ENCODE peak calls at places on chromosome 1, in seven cellular contexts. One of them, this sample, is unnamed.

GRCh38 chr1:105664495-105664894 is 1392.0 kb upstream of the PRMT6 start:
- DNase-seq in kidney epithelial cell: peak; percentile 92
- DNase-seq in EL: no peak
- DNase-seq in foreskin melanocyte: peak; percentile 21
- DNase-seq in stimulated activated CD4-positive, alpha-beta T cell treated with anti-CD3 and anti-CD28 coated beads, Interleukin-1b, Interleukin-23, amount 100 ng/mL, for 4 hours: no peak
- DNase-seq in head of caudate nucleus: no peak
- DNase-seq in left cardiac atrium: no peak
- DNase-seq in this sample: no peak

GRCh38 chr1:25550683-25551310 is 7.4 kb downstream of the LDLRAP1 start:
- DNase-seq in left cardiac atrium: peak; percentile 54
- DNase-seq in kidney epithelial cell: no peak
- DNase-seq in stimulated activated CD4-positive, alpha-beta T cell treated with anti-CD3 and anti-CD28 coated beads, Interleukin-1b, Interleukin-23, amount 100 ng/mL, for 4 hours: no peak
- DNase-seq in EL: peak; percentile 86
- DNase-seq in foreskin melanocyte: no peak
- DNase-seq in head of caudate nucleus: no peak
- DNase-seq in this sample: no peak

GRCh38 chr1:26831546-26832248 is 5.2 kb downstream of the ZDHHC18 start:
- DNase-seq in kidney epithelial cell: no peak
- DNase-seq in head of caudate nucleus: no peak
- DNase-seq in stimulated activated CD4-positive, alpha-beta T cell treated with anti-CD3 and anti-CD28 coated beads, Interleukin-1b, Interleukin-23, amount 100 ng/mL, for 4 hours: no peak
- DNase-seq in foreskin melanocyte: no peak
- DNase-seq in left cardiac atrium: no peak
- DNase-seq in EL: no peak
- DNase-seq in this sample: no peak

GRCh38 chr1:32665915-32666314 is 14.9 kb downstream of the RBBP4 start:
- DNase-seq in EL: no peak
- DNase-seq in head of caudate nucleus: no peak
- DNase-seq in kidney epithelial cell: no peak
- DNase-seq in left cardiac atrium: no peak
- DNase-seq in stimulated activated CD4-positive, alpha-beta T cell treated with anti-CD3 and anti-CD28 coated beads, Interleukin-1b, Interleukin-23, amount 100 ng/mL, for 4 hours: no peak
- DNase-seq in foreskin melanocyte: no peak
- DNase-seq in this sample: no peak

GRCh38 chr1:212124891-212125582 is 89.5 kb downstream of the DTL start:
- DNase-seq in EL: no peak
- DNase-seq in kidney epithelial cell: no peak
- DNase-seq in foreskin melanocyte: no peak
- DNase-seq in head of caudate nucleus: no peak
- DNase-seq in stimulated activated CD4-positive, alpha-beta T cell treated with anti-CD3 and anti-CD28 coated beads, Interleukin-1b, Interleukin-23, amount 100 ng/mL, for 4 hours: no peak
- DNase-seq in left cardiac atrium: no peak
- DNase-seq in this sample: peak; percentile 24

GRCh38 chr1:224542783-224543440 is 73.2 kb upstream of the CNIH3 start:
- DNase-seq in foreskin melanocyte: peak; percentile 98
- DNase-seq in left cardiac atrium: no peak
- DNase-seq in head of caudate nucleus: no peak
- DNase-seq in EL: peak; percentile 99
- DNase-seq in kidney epithelial cell: peak; percentile 98
- DNase-seq in stimulated activated CD4-positive, alpha-beta T cell treated with anti-CD3 and anti-CD28 coated beads, Interleukin-1b, Interleukin-23, amount 100 ng/mL, for 4 hours: peak; percentile 3
- DNase-seq in this sample: peak; percentile 76

GRCh38 chr1:36464605-36465393 is 615 bp upstream of the MRPS15 start:
- DNase-seq in left cardiac atrium: no peak
- DNase-seq in foreskin melanocyte: no peak
- DNase-seq in kidney epithelial cell: no peak
- DNase-seq in EL: no peak
- DNase-seq in head of caudate nucleus: no peak
- DNase-seq in stimulated activated CD4-positive, alpha-beta T cell treated with anti-CD3 and anti-CD28 coated beads, Interleukin-1b, Interleukin-23, amount 100 ng/mL, for 4 hours: no peak
- DNase-seq in this sample: no peak

GRCh38 chr1:20685099-20685662 is 24.0 kb upstream of the DDOST start:
- DNase-seq in EL: no peak
- DNase-seq in stimulated activated CD4-positive, alpha-beta T cell treated with anti-CD3 and anti-CD28 coated beads, Interleukin-1b, Interleukin-23, amount 100 ng/mL, for 4 hours: no peak
- DNase-seq in foreskin melanocyte: no peak
- DNase-seq in head of caudate nucleus: peak; percentile 47
- DNase-seq in kidney epithelial cell: no peak
- DNase-seq in left cardiac atrium: peak; percentile 67
- DNase-seq in this sample: no peak

GRCh38 chr1:7808253-7808844 is 24.3 kb downstream of the PER3 start:
- DNase-seq in EL: peak; percentile 31
- DNase-seq in head of caudate nucleus: no peak
- DNase-seq in stimulated activated CD4-positive, alpha-beta T cell treated with anti-CD3 and anti-CD28 coated beads, Interleukin-1b, Interleukin-23, amount 100 ng/mL, for 4 hours: no peak
- DNase-seq in kidney epithelial cell: peak; percentile 5
- DNase-seq in left cardiac atrium: no peak
- DNase-seq in foreskin melanocyte: peak; percentile 41
- DNase-seq in this sample: no peak